ENCODE peak calls at places on chromosomes 4 and X, in four cellular contexts. P, K, Y and F are unnamed samples.

GRCh38 chrX:139734996-139735395 is 27.0 kb upstream of the MCF2 start:
- DNase-seq in K (no peak), Y (no peak), P (no peak), F (no peak)

GRCh38 chrX:118727686-118728339 is 407 bp downstream of the IL13RA1 start:
- DNase-seq in P (no peak), Y (no peak), K (peak), F (no peak)

GRCh38 chr4:102868153-102868781 is 525 bp upstream of the CISD2 start:
- DNase-seq in Y (no peak), K (no peak), P (no peak), F (no peak)

GRCh38 chrX:105173071-105173470 is 47.4 kb downstream of the TEX13A start:
- DNase-seq in P (no peak), K (no peak), Y (no peak), F (no peak)

GRCh38 chr4:123352240-123352945 is 44.2 kb upstream of the SPRY1 start:
- DNase-seq in K (no peak), Y (no peak), P (no peak), F (peak)

GRCh38 chrX:72269671-72270251 is 7.3 kb downstream of the RPS4X start:
- DNase-seq in Y (no peak), K (peak), P (peak), F (no peak)

GRCh38 chrX:55109304-55109703 is 20.5 kb downstream of the PAGE2 start:
- DNase-seq in P (no peak), K (no peak), Y (no peak), F (no peak)

GRCh38 chrX:44344194-44344593 is 722 bp upstream of the EFHC2 start:
- DNase-seq in Y (no peak), P (no peak), K (no peak), F (no peak)

GRCh38 chr4:44447563-44448504 is 775 bp downstream of the KCTD8 start:
- DNase-seq in P (no peak), K (peak), Y (no peak), F (no peak)

GRCh38 chrX:99795495-99795894 is 614.6 kb downstream of the PCDH19 start:
- DNase-seq in K (no peak), P (no peak), Y (no peak), F (no peak)

GRCh38 chrX:22105231-22105630 is 73.1 kb downstream of the PHEX start:
- DNase-seq in Y (no peak), K (no peak), P (no peak), F (no peak)

GRCh38 chr4:53813991-53814390 is 222.7 kb upstream of the LNX1 start:
- DNase-seq in Y (no peak), K (no peak), P (no peak), F (no peak)

GRCh38 chrX:129808163-129808828 is 28.5 kb downstream of the SASH3 start:
- DNase-seq in P (no peak), K (no peak), Y (no peak), F (no peak)

GRCh38 chr4:94995684-94996394 is 238.1 kb downstream of the BMPR1B start:
- DNase-seq in P (no peak), Y (no peak), K (peak), F (no peak)

GRCh38 chr4:9735515-9735914 is 45.9 kb upstream of the DRD5 start:
- DNase-seq in Y (no peak), P (no peak), K (no peak), F (no peak)
- TF ChIP-seq CTCF in Y (no peak), P (no peak), K (no peak), F (no peak)

DNA sequence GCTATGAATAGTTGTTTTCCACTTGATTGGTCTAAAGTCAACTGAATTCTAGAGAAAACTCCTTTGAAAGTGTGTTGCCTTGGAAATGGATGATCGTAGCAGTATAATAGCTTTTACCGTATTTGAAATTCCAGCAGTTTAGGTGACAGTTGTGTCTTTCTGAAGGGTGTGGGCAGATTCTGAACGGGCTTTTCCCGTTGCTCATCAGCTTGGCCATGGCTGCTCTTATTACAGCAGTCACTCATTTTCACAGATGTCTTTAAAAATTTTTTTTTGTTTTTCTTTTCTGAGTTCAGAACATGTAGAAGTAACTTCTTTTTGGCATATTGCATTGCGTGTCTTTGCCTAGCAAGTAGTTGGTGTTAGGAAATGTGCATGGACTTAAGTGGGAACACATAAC is 69.6 kb upstream of the SLC4A4 start:
- DNase-seq in P (no peak), Y (no peak), K (no peak), F (no peak)
- TF ChIP-seq CTCF in P (no peak), Y (no peak), K (no peak), F (no peak)

GRCh38 chr4:166091914-166092510 is 219.0 kb downstream of the TLL1 start:
- DNase-seq in P (peak), Y (peak), K (no peak), F (peak)

GRCh38 chr4:166092797-166093196 is 219.8 kb downstream of the TLL1 start:
- DNase-seq in Y (no peak), K (no peak), P (no peak), F (no peak)

GRCh38 chr4:166087569-166087968 is 214.5 kb downstream of the TLL1 start:
- DNase-seq in K (no peak), P (no peak), Y (no peak), F (no peak)

GRCh38 chr4:166088576-166088975 is 215.5 kb downstream of the TLL1 start:
- DNase-seq in K (no peak), Y (no peak), P (no peak), F (no peak)

DNA sequence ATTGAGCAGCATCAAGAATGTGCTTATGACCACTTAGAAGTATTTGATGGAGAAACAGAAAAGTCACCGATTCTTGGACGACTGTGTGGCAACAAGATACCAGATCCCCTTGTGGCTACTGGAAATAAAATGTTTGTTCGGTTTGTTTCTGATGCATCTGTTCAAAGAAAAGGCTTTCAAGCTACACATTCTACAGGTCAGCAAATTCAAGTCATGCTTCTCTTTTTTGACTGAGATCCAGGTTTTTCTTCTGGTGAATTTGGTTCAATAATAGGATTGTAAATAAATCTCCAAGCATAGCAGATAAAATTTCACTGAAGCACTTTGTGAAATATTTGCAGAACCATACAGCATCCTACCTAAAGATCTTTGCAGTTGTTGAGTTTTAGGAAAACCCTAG is 218.1 kb downstream of the TLL1 start:
- DNase-seq in P (no peak), K (no peak), Y (no peak), F (no peak)
- TF ChIP-seq CTCF in P (no peak), K (no peak), Y (no peak), F (no peak)

DNA sequence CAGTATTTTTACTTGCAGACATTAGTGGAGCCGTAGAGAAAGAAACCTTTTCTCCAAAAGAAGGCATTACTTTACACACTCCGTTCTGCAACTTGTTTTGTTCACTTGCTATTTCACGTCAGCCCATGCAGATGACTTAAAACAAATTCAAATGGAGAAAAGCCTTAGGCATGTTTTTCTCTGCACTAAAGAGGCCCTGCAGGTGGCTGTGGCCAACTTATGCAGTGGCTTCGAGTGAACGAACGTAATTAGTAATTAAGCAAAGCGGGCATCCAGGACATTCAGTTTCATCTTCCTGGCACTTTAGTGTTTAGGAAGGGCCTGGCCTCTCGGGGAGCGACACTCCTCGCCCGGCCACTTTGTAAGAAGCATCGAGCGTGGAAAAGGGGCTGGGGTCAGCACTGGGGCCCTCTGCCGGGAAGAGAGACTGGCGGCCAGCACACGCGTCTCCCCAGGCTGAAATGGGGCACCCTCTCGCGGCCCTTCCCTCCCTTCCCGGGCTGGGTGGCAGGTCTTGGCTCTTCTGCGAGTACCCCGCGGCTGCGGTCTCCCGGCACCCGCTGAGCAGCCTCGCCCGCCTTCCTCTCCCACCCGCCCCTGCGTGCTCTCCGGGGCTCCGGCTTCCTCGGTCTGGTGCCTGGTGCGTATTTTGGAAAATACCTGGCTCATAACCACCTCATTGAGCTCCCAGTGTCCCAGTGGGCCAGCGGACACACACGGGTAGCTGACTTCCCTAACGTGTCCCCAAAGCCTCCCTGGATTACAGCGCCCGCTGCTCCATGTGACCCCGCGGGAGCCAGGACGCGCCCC is 706 bp upstream of the CYP4V2 start:
- DNase-seq in P (no peak), K (no peak), Y (peak), F (no peak)
- TF ChIP-seq CTCF in P (no peak), K (no peak), Y (no peak), F (peak)

DNA sequence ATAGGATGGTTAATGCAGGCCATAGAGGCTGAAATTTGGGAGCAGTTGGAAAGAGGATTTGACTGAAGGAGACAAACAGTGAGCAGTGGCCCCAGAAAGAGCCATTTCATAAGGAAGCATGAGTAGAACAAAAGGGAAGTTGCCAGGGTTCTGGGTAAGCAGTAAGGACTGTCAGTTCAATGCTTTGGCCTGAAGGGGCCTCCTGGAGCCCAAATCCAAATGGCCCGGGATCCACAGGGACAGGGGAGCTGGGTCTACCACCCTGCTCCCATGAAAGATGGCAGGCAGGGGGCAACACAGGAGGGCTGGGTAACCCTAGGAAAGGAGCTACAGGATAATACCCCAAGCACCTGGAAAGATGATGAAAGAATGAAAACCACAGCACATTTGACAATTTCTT is 4.1 kb upstream of the INTS6L start:
- DNase-seq in P (no peak), K (no peak), Y (no peak), F (no peak)
- TF ChIP-seq CTCF in P (no peak), K (no peak), Y (no peak), F (no peak)

GRCh38 chr4:41158756-41159155 is 55.6 kb downstream of the APBB2 start:
- DNase-seq in P (no peak), K (no peak), Y (no peak), F (no peak)

GRCh38 chr4:41160856-41161255 is 53.5 kb downstream of the APBB2 start:
- DNase-seq in P (no peak), K (no peak), Y (no peak), F (no peak)

GRCh38 chr4:41161355-41161754 is 53.0 kb downstream of the APBB2 start:
- DNase-seq in Y (no peak), K (no peak), P (no peak), F (no peak)

GRCh38 chr4:41158274-41158673 is 56.1 kb downstream of the APBB2 start:
- DNase-seq in P (no peak), Y (no peak), K (no peak), F (no peak)

DNA sequence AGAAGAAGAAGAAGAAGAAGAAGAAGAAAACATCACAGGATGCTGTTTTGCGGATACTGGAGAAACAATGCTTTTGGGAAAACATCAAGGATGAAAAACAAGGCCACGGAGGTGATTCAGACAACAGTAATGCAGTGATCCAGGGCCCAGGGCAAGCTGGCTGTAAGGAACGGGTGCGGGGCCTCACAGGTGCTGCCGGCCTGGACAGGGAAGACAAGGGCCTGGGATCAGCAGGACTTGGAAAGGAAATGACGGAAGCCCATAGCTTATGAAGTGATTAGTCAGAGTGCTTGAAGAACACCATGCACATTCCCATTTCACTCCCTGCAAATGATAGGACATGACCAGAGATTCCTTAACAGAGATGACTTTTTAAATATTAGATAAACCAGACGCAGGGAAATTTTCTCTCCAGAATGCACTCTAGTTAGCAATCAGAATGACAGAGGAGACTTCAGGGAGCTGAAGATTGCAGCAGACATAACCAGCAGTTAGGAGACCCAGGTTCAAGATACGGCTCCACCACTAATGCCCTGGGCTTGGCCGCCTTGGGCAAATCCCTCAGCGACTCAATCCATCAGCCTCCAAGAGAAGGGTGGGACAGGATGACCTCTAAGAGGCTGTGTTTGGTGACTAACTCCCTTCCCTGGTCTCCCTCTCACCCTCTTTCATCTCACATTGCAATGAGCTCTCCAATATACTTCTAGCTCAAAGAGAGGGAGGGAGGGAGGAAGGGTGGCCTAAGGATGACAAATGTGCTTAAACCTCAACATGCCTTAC is 54.1 kb downstream of the APBB2 start:
- DNase-seq in Y (peak), P (no peak), K (peak), F (no peak)
- TF ChIP-seq CTCF in Y (no peak), P (no peak), K (no peak), F (no peak)

GRCh38 chrX:34810364-34810763 is 132.2 kb upstream of the FAM47B start:
- DNase-seq in P (peak), Y (no peak), K (no peak), F (no peak)
- TF ChIP-seq CTCF in P (no peak), Y (no peak), K (no peak), F (no peak)